ENCODE peak calls at places on chromosomes 13 and 19, in four cellular contexts. S is NCI-H748 treated with DMSO at 0.1 percent for 48 hours, P is omental fat pad, Q is fibroblast of mammary gland. J is an unnamed sample.
A peak's percentile ranks its signal among the peaks of the same experiment; 100 is the strongest.

GRCh38 chr19:33245948-33246728 is 20.5 kb upstream of the SLC7A10 start:
- DNase-seq in S (no peak), P (no peak), Q (no peak), J (no peak)

GRCh38 chr13:90868321-90868920 is 479.1 kb upstream of the MIR17HG start:
- DNase-seq in S (no peak), P (no peak), Q (peak; percentile 39), J (peak; percentile 33)

GRCh38 chr19:48481191-48481500 is 12.0 kb downstream of the CYTH2 start:
- DNase-seq in S (no peak), P (no peak), Q (peak; percentile 34), J (no peak)

GRCh38 chr19:38653028-38653571 is 5.7 kb downstream of the ACTN4 start:
- DNase-seq in S (peak; percentile 8), P (no peak), Q (peak; percentile 62), J (peak; percentile 41)

GRCh38 chr19:39397360-39398296 is 6.5 kb downstream of the MED29 start:
- DNase-seq in S (peak; percentile 66), P (peak; percentile 95), Q (peak; percentile 85), J (peak; percentile 73)

GRCh38 chr19:1615156-1615765 is 10.0 kb upstream of the UQCR11 start:
- DNase-seq in S (no peak), P (no peak), Q (no peak), J (no peak)

GRCh38 chr13:51158365-51158764 is 47.3 kb upstream of the C13orf42 start:
- DNase-seq in S (no peak), P (no peak), Q (no peak), J (no peak)

GRCh38 chr19:3249408-3249807 is 24.9 kb downstream of the CELF5 start:
- DNase-seq in S (no peak), P (no peak), Q (no peak), J (no peak)

GRCh38 chr13:38900188-38900587 is 90.4 kb downstream of the STOML3 start:
- DNase-seq in S (no peak), P (no peak), Q (no peak), J (no peak)

GRCh38 chr19:55611300-55611982 is 6.0 kb downstream of the ZNF865 start:
- DNase-seq in S (no peak), P (no peak), Q (no peak), J (no peak)

GRCh38 chr13:114328595-114328994 is 14.3 kb downstream of the CHAMP1 start:
- DNase-seq in S (no peak), P (no peak), Q (no peak), J (no peak)

GRCh38 chr19:5141278-5141925 is 172.5 kb downstream of the KDM4B start:
- DNase-seq in S (no peak), P (no peak), Q (peak; percentile 76), J (no peak)

GRCh38 chr19:47781590-47782318 is 3.3 kb downstream of the SELENOW start:
- DNase-seq in S (no peak), P (no peak), Q (no peak), J (no peak)

J was measured in NCI-H510A treated with DMSO at 0.1 percent for 48 hours.